ENCODE peak calls at places on chromosomes 11 and 22, in five cellular contexts. One of them, this sample, is unnamed.

GRCh38 chr11:69377953-69378302 is 84.0 kb downstream of the MYEOV start:
- DNase-seq in GM13977: no peak
- DNase-seq in RPMI7951: no peak
- DNase-seq in IMR-90: no peak
- DNase-seq in lower lobe of right lung: no peak
- DNase-seq in this sample: no peak

GRCh38 chr11:76124905-76125566 is 81.3 kb downstream of the WNT11 start:
- DNase-seq in GM13977: peak; percentile 44
- DNase-seq in RPMI7951: no peak
- DNase-seq in IMR-90: no peak
- DNase-seq in lower lobe of right lung: no peak
- DNase-seq in this sample: no peak

GRCh38 chr11:127919206-127920000 is 668.0 kb downstream of the ETS1 start:
- DNase-seq in GM13977: no peak
- DNase-seq in RPMI7951: peak; percentile 87
- DNase-seq in IMR-90: peak; percentile 87
- DNase-seq in lower lobe of right lung: no peak
- DNase-seq in this sample: no peak

GRCh38 chr11:103294516-103294915 is 185.3 kb downstream of the DYNC2H1 start:
- DNase-seq in GM13977: no peak
- DNase-seq in RPMI7951: peak; percentile 94
- DNase-seq in IMR-90: peak; percentile 12
- DNase-seq in lower lobe of right lung: no peak
- DNase-seq in this sample: no peak

GRCh38 chr11:63944987-63945386 is 6.2 kb downstream of the NAA40 start:
- DNase-seq in GM13977: no peak
- DNase-seq in RPMI7951: no peak
- DNase-seq in IMR-90: no peak
- DNase-seq in lower lobe of right lung: no peak
- DNase-seq in this sample: no peak

GRCh38 chr11:120337896-120338840 is 2.0 kb downstream of the ARHGEF12 start:
- DNase-seq in GM13977: no peak
- DNase-seq in RPMI7951: no peak
- DNase-seq in IMR-90: peak; percentile 59
- DNase-seq in lower lobe of right lung: no peak
- DNase-seq in this sample: no peak

GRCh38 chr11:83054001-83054400 is 17.7 kb downstream of the RAB30 start:
- DNase-seq in GM13977: no peak
- DNase-seq in RPMI7951: no peak
- DNase-seq in IMR-90: no peak
- DNase-seq in lower lobe of right lung: no peak
- DNase-seq in this sample: no peak

GRCh38 chr22:20567993-20568417 is 60.6 kb downstream of the MED15 start:
- DNase-seq in GM13977: no peak
- DNase-seq in RPMI7951: peak; percentile 57
- DNase-seq in IMR-90: peak; percentile 59
- DNase-seq in lower lobe of right lung: no peak
- DNase-seq in this sample: no peak

GRCh38 chr11:125626381-125626950 is 1.5 kb downstream of the CHEK1 start:
- DNase-seq in GM13977: peak; percentile 54
- DNase-seq in RPMI7951: no peak
- DNase-seq in IMR-90: peak; percentile 16
- DNase-seq in lower lobe of right lung: no peak
- DNase-seq in this sample: no peak

GRCh38 chr11:68574308-68574707 is 110.0 kb upstream of the GAL start:
- DNase-seq in GM13977: no peak
- DNase-seq in RPMI7951: no peak
- DNase-seq in IMR-90: peak; percentile 75
- DNase-seq in lower lobe of right lung: no peak
- DNase-seq in this sample: no peak

GRCh38 chr11:69691449-69691848 is 12.4 kb downstream of the FGF19 start:
- DNase-seq in GM13977: no peak
- DNase-seq in RPMI7951: no peak
- DNase-seq in IMR-90: peak; percentile 53
- DNase-seq in lower lobe of right lung: no peak
- DNase-seq in this sample: no peak

GRCh38 chr11:17554487-17554886 is 7.4 kb downstream of the OTOG start:
- DNase-seq in GM13977: no peak
- DNase-seq in RPMI7951: no peak
- DNase-seq in IMR-90: no peak
- DNase-seq in lower lobe of right lung: no peak
- DNase-seq in this sample: no peak

GRCh38 chr11:59898046-59898445 is 19.5 kb downstream of the OOSP3 start:
- DNase-seq in GM13977: no peak
- DNase-seq in RPMI7951: no peak
- DNase-seq in IMR-90: no peak
- DNase-seq in lower lobe of right lung: no peak
- DNase-seq in this sample: no peak

GRCh38 chr22:40294696-40295095 is 51.6 kb upstream of the ADSL start:
- DNase-seq in GM13977: no peak
- DNase-seq in RPMI7951: no peak
- DNase-seq in IMR-90: no peak
- DNase-seq in lower lobe of right lung: no peak
- DNase-seq in this sample: no peak

GRCh38 chr11:89267660-89268302 is 90.1 kb downstream of the TYR start:
- DNase-seq in GM13977: no peak
- DNase-seq in RPMI7951: no peak
- DNase-seq in IMR-90: no peak
- DNase-seq in lower lobe of right lung: no peak
- DNase-seq in this sample: no peak

GRCh38 chr11:109696191-109696897 is 274.4 kb downstream of the C11orf87 start:
- DNase-seq in GM13977: no peak
- DNase-seq in RPMI7951: peak; percentile 56
- DNase-seq in IMR-90: peak; percentile 10
- DNase-seq in lower lobe of right lung: no peak
- DNase-seq in this sample: no peak

GRCh38 chr11:93169950-93170561 is 27.7 kb downstream of the SLC36A4 start:
- DNase-seq in GM13977: no peak
- DNase-seq in RPMI7951: peak; percentile 29
- DNase-seq in IMR-90: peak; percentile 62
- DNase-seq in lower lobe of right lung: no peak
- DNase-seq in this sample: no peak

GRCh38 chr11:120108154-120108784 is 29.6 kb downstream of the TRIM29 start:
- DNase-seq in GM13977: peak; percentile 90
- DNase-seq in RPMI7951: peak; percentile 29
- DNase-seq in IMR-90: peak; percentile 30
- DNase-seq in lower lobe of right lung: peak; percentile 76
- DNase-seq in this sample: no peak

GRCh38 chr11:65116370-65117205 is 913 bp downstream of the ZNHIT2 start:
- DNase-seq in GM13977: no peak
- DNase-seq in RPMI7951: peak; percentile 47
- DNase-seq in IMR-90: peak; percentile 72
- DNase-seq in lower lobe of right lung: peak; percentile 65
- DNase-seq in this sample: no peak

This sample was measured in iPS DF 19.7.